ENCODE peak calls at places on chromosome 6, in six cellular contexts. One of them, this sample, is unnamed.
A peak's percentile ranks its signal among the peaks of the same experiment; 100 is the strongest.

GRCh38 chr6:139290787-139291294 is 957 bp downstream of the TXLNB start:
- DNase-seq in dermis microvascular lymphatic vessel endothelial cell: peak; percentile 92
- DNase-seq in NCI-H1930: no peak
- DNase-seq in left lung: no peak
- DNase-seq in aorta: no peak
- DNase-seq in KG1: peak; percentile 53
- DNase-seq in this sample: peak; percentile 89

GRCh38 chr6:166430269-166430668 is 47.5 kb upstream of the MPC1 start:
- DNase-seq in dermis microvascular lymphatic vessel endothelial cell: no peak
- DNase-seq in NCI-H1930: no peak
- DNase-seq in left lung: no peak
- DNase-seq in aorta: peak; percentile 24
- DNase-seq in KG1: no peak
- DNase-seq in this sample: no peak

GRCh38 chr6:158697798-158698197 is 47.9 kb downstream of the SYTL3 start:
- DNase-seq in dermis microvascular lymphatic vessel endothelial cell: no peak
- DNase-seq in NCI-H1930: no peak
- DNase-seq in left lung: no peak
- DNase-seq in aorta: no peak
- DNase-seq in KG1: no peak
- DNase-seq in this sample: no peak

GRCh38 chr6:137867685-137868509 is 838 bp downstream of the TNFAIP3 start:
- DNase-seq in dermis microvascular lymphatic vessel endothelial cell: peak; percentile 39
- DNase-seq in NCI-H1930: no peak
- DNase-seq in left lung: no peak
- DNase-seq in aorta: peak; percentile 54
- DNase-seq in KG1: no peak
- DNase-seq in this sample: peak; percentile 15

GRCh38 chr6:39812853-39813533 is 20.8 kb downstream of the DAAM2 start:
- DNase-seq in dermis microvascular lymphatic vessel endothelial cell: no peak
- DNase-seq in NCI-H1930: no peak
- DNase-seq in left lung: peak; percentile 57
- DNase-seq in aorta: no peak
- DNase-seq in KG1: no peak
- DNase-seq in this sample: no peak

GRCh38 chr6:169529931-169530761 is 171.7 kb downstream of the WDR27 start:
- DNase-seq in dermis microvascular lymphatic vessel endothelial cell: no peak
- DNase-seq in NCI-H1930: no peak
- DNase-seq in left lung: peak; percentile 56
- DNase-seq in aorta: peak; percentile 59
- DNase-seq in KG1: no peak
- DNase-seq in this sample: no peak

GRCh38 chr6:142200846-142201628 is 54.0 kb downstream of the VTA1 start:
- DNase-seq in dermis microvascular lymphatic vessel endothelial cell: peak; percentile 43
- DNase-seq in NCI-H1930: no peak
- DNase-seq in left lung: no peak
- DNase-seq in aorta: no peak
- DNase-seq in KG1: no peak
- DNase-seq in this sample: no peak

GRCh38 chr6:101539510-101540245 is 146.2 kb downstream of the GRIK2 start:
- DNase-seq in dermis microvascular lymphatic vessel endothelial cell: no peak
- DNase-seq in NCI-H1930: no peak
- DNase-seq in left lung: no peak
- DNase-seq in aorta: no peak
- DNase-seq in KG1: no peak
- DNase-seq in this sample: no peak

GRCh38 chr6:169976301-169977081 is 225.1 kb downstream of the ERMARD start:
- DNase-seq in dermis microvascular lymphatic vessel endothelial cell: peak; percentile 13
- DNase-seq in NCI-H1930: no peak
- DNase-seq in left lung: no peak
- DNase-seq in aorta: peak; percentile 33
- DNase-seq in KG1: no peak
- DNase-seq in this sample: no peak

GRCh38 chr6:45032426-45032825 is 295.7 kb upstream of the RUNX2 start:
- DNase-seq in dermis microvascular lymphatic vessel endothelial cell: no peak
- DNase-seq in NCI-H1930: no peak
- DNase-seq in left lung: no peak
- DNase-seq in aorta: no peak
- DNase-seq in KG1: no peak
- DNase-seq in this sample: no peak

GRCh38 chr6:110101885-110102284 is 77.6 kb downstream of the WASF1 start:
- DNase-seq in dermis microvascular lymphatic vessel endothelial cell: no peak
- DNase-seq in NCI-H1930: no peak
- DNase-seq in left lung: no peak
- DNase-seq in aorta: no peak
- DNase-seq in KG1: no peak
- DNase-seq in this sample: peak; percentile 45

GRCh38 chr6:33978593-33979150 is 167.2 kb downstream of the GRM4 start:
- DNase-seq in dermis microvascular lymphatic vessel endothelial cell: no peak
- DNase-seq in NCI-H1930: no peak
- DNase-seq in left lung: peak; percentile 13
- DNase-seq in aorta: no peak
- DNase-seq in KG1: no peak
- DNase-seq in this sample: no peak

This sample was measured in Kasumi-1.